ENCODE peak calls at places on chromosome X, in six cellular contexts. One of them, this sample, is unnamed.
A peak's percentile ranks its signal among the peaks of the same experiment; 100 is the strongest.

GRCh38 chrX:78024349-78025108 is 55.1 kb upstream of the PGAM4 start:
- DNase-seq in uterus: no peak
- DNase-seq in ovary: no peak
- DNase-seq in neural progenitor cell: peak; percentile 2
- DNase-seq in A549: peak; percentile 18
- DNase-seq in PC-3: peak; percentile 71
- DNase-seq in this sample: peak; percentile 53

GRCh38 chrX:46279214-46279924 is 265.9 kb downstream of the ZNF674 start:
- DNase-seq in uterus: no peak
- DNase-seq in ovary: no peak
- DNase-seq in neural progenitor cell: no peak
- DNase-seq in A549: no peak
- DNase-seq in PC-3: no peak
- DNase-seq in this sample: no peak

GRCh38 chrX:137233478-137233877 is 199.7 kb upstream of the GPR101 start:
- DNase-seq in uterus: no peak
- DNase-seq in ovary: no peak
- DNase-seq in neural progenitor cell: no peak
- DNase-seq in A549: no peak
- DNase-seq in PC-3: no peak
- DNase-seq in this sample: no peak

GRCh38 chrX:9867753-9868152 is 81.5 kb downstream of the SHROOM2 start:
- DNase-seq in uterus: no peak
- DNase-seq in ovary: no peak
- DNase-seq in neural progenitor cell: no peak
- DNase-seq in A549: no peak
- DNase-seq in PC-3: no peak
- DNase-seq in this sample: no peak

GRCh38 chrX:151981129-151981528 is 6.7 kb upstream of the GABRE start:
- DNase-seq in uterus: no peak
- DNase-seq in ovary: no peak
- DNase-seq in neural progenitor cell: no peak
- DNase-seq in A549: no peak
- DNase-seq in PC-3: peak; percentile 2
- DNase-seq in this sample: no peak

GRCh38 chrX:108399427-108400165 is 38.6 kb downstream of the COL4A6 start:
- DNase-seq in uterus: no peak
- DNase-seq in ovary: no peak
- DNase-seq in neural progenitor cell: no peak
- DNase-seq in A549: no peak
- DNase-seq in PC-3: peak; percentile 92
- DNase-seq in this sample: no peak

GRCh38 chrX:103467156-103467555 is 52.1 kb downstream of the RAB40A start:
- DNase-seq in uterus: no peak
- DNase-seq in ovary: no peak
- DNase-seq in neural progenitor cell: no peak
- DNase-seq in A549: no peak
- DNase-seq in PC-3: no peak
- DNase-seq in this sample: no peak

GRCh38 chrX:147738260-147738659 is 173.5 kb upstream of the FMR1 start:
- DNase-seq in uterus: no peak
- DNase-seq in ovary: no peak
- DNase-seq in neural progenitor cell: no peak
- DNase-seq in A549: no peak
- DNase-seq in PC-3: no peak
- DNase-seq in this sample: no peak

GRCh38 chrX:71515039-71515398 is 17.9 kb upstream of the OGT start:
- DNase-seq in uterus: peak; percentile 16
- DNase-seq in ovary: peak; percentile 30
- DNase-seq in neural progenitor cell: no peak
- DNase-seq in A549: no peak
- DNase-seq in PC-3: peak; percentile 38
- DNase-seq in this sample: no peak

GRCh38 chrX:31323658-31324057 is 251.8 kb upstream of the FTHL17 start:
- DNase-seq in uterus: no peak
- DNase-seq in ovary: no peak
- DNase-seq in neural progenitor cell: no peak
- DNase-seq in A549: no peak
- DNase-seq in PC-3: no peak
- DNase-seq in this sample: no peak

GRCh38 chrX:9586992-9587392 is 122.1 kb downstream of the TBL1X start:
- DNase-seq in uterus: no peak
- DNase-seq in ovary: no peak
- DNase-seq in neural progenitor cell: peak; percentile 20
- DNase-seq in A549: no peak
- DNase-seq in PC-3: no peak
- DNase-seq in this sample: no peak

GRCh38 chrX:24241822-24242648 is 71.8 kb downstream of the SUPT20HL2 start:
- DNase-seq in uterus: no peak
- DNase-seq in ovary: no peak
- DNase-seq in neural progenitor cell: peak; percentile 49
- DNase-seq in A549: peak; percentile 48
- DNase-seq in PC-3: peak; percentile 49
- DNase-seq in this sample: peak; percentile 32

GRCh38 chrX:81900522-81900921 is 698.6 kb downstream of the SH3BGRL start:
- DNase-seq in uterus: no peak
- DNase-seq in ovary: no peak
- DNase-seq in neural progenitor cell: no peak
- DNase-seq in A549: no peak
- DNase-seq in PC-3: peak; percentile 54
- DNase-seq in this sample: no peak

GRCh38 chrX:15524417-15524816 is 23.8 kb downstream of the BMX start:
- DNase-seq in uterus: no peak
- DNase-seq in ovary: no peak
- DNase-seq in neural progenitor cell: no peak
- DNase-seq in A549: no peak
- DNase-seq in PC-3: peak; percentile 48
- DNase-seq in this sample: no peak

GRCh38 chrX:30793767-30794103 is 95.3 kb downstream of the TAB3 start:
- DNase-seq in uterus: no peak
- DNase-seq in ovary: no peak
- DNase-seq in neural progenitor cell: no peak
- DNase-seq in A549: no peak
- DNase-seq in PC-3: no peak
- DNase-seq in this sample: no peak

GRCh38 chrX:64204701-64205440 is 637 bp downstream of the AMER1 start:
- DNase-seq in uterus: peak; percentile 33
- DNase-seq in ovary: peak; percentile 41
- DNase-seq in neural progenitor cell: peak; percentile 44
- DNase-seq in A549: peak; percentile 42
- DNase-seq in PC-3: peak; percentile 25
- DNase-seq in this sample: no peak

GRCh38 chrX:75181721-75182120 is 25.6 kb upstream of the ABCB7 start:
- DNase-seq in uterus: no peak
- DNase-seq in ovary: no peak
- DNase-seq in neural progenitor cell: no peak
- DNase-seq in A549: no peak
- DNase-seq in PC-3: no peak
- DNase-seq in this sample: no peak

GRCh38 chrX:120874678-120875557 is 748 bp downstream of the CT47B1 start:
- DNase-seq in uterus: no peak
- DNase-seq in ovary: no peak
- DNase-seq in neural progenitor cell: no peak
- DNase-seq in A549: no peak
- DNase-seq in PC-3: no peak
- DNase-seq in this sample: no peak

GRCh38 chrX:12951590-12951965 is 23.3 kb upstream of the TMSB4X start:
- DNase-seq in uterus: no peak
- DNase-seq in ovary: no peak
- DNase-seq in neural progenitor cell: no peak
- DNase-seq in A549: no peak
- DNase-seq in PC-3: no peak
- DNase-seq in this sample: no peak
- H3K4me1 ChIP-seq in uterus: no peaks in the 10 kb centered on the region
- H3K4me1 ChIP-seq in ovary: peaks cover 9% of the 10 kb centered on the region
- H3K4me1 ChIP-seq in neural progenitor cell: peaks cover 9% of the 10 kb centered on the region
- H3K4me1 ChIP-seq in A549: peaks cover 42% of the 10 kb centered on the region
- H3K4me1 ChIP-seq in PC-3: peaks cover 29% of the 10 kb centered on the region
- H3K4me1 ChIP-seq in this sample: peaks cover 95% of the 10 kb centered on the region

DNA sequence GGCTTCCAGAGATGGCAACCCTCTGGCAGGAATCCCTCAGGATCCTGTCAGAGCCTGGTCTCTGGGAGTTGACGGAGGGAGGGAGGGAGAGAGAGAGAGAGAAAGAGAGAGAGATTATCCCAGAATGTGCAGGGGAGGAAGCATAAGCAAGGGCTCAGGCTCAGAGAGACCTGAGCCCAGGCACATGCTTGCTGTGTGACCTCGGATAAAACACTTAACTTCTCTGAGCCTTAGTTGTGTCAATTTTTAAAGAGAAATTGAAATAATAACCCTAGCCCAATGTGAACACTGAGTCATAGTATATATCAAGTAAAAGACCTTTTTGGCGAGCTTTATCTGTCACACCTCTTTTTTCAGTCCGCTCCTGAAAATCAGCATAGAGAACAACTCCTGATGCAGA is 473 bp upstream of the USP51 start:
- DNase-seq in uterus: no peak
- DNase-seq in ovary: no peak
- DNase-seq in neural progenitor cell: no peak
- DNase-seq in A549: no peak
- DNase-seq in PC-3: no peak
- DNase-seq in this sample: no peak
- H3K4me3 ChIP-seq in uterus: peak overlapping the region; percentile 53
- H3K4me3 ChIP-seq in ovary: peak overlapping the region; percentile 61
- H3K4me3 ChIP-seq in neural progenitor cell: peak overlapping the region; percentile 61
- H3K4me3 ChIP-seq in A549: peak overlapping the region; percentile 71
- H3K4me3 ChIP-seq in PC-3: no peak overlapping the region
- H3K4me3 ChIP-seq in this sample: peak overlapping the region; percentile 52

GRCh38 chrX:19541196-19541595 is 25.9 kb upstream of the MAP3K15 start:
- DNase-seq in uterus: no peak
- DNase-seq in ovary: no peak
- DNase-seq in neural progenitor cell: no peak
- DNase-seq in A549: no peak
- DNase-seq in PC-3: no peak
- DNase-seq in this sample: no peak

GRCh38 chrX:19532709-19533108 is 17.4 kb upstream of the MAP3K15 start:
- DNase-seq in uterus: no peak
- DNase-seq in ovary: no peak
- DNase-seq in neural progenitor cell: no peak
- DNase-seq in A549: no peak
- DNase-seq in PC-3: no peak
- DNase-seq in this sample: no peak

GRCh38 chrX:19540076-19540475 is 24.8 kb upstream of the MAP3K15 start:
- DNase-seq in uterus: no peak
- DNase-seq in ovary: no peak
- DNase-seq in neural progenitor cell: no peak
- DNase-seq in A549: no peak
- DNase-seq in PC-3: no peak
- DNase-seq in this sample: no peak

GRCh38 chrX:19539665-19540064 is 24.4 kb upstream of the MAP3K15 start:
- DNase-seq in uterus: no peak
- DNase-seq in ovary: no peak
- DNase-seq in neural progenitor cell: no peak
- DNase-seq in A549: no peak
- DNase-seq in PC-3: no peak
- DNase-seq in this sample: no peak

DNA sequence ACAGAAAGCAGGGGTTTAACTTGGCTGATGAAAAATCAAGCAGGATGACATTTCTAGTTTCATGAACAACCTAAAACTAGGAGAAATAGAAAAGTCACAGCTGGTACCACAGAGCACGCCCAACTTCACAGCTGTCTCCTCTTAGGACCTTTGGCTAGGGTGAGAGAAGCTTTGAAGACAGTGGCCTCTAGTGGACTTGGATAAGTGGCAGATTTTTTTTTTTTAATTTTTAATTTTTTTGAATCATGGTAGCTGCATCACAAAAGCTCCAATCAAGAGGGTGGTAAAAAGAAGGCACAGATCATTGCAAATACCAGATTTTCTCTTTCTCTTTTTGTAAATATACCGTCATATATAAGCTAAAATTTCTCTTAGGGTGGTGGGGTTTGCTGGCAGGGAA is 20.2 kb upstream of the MAP3K15 start:
- DNase-seq in uterus: no peak
- DNase-seq in ovary: no peak
- DNase-seq in neural progenitor cell: peak; percentile 28
- DNase-seq in A549: peak; percentile 42
- DNase-seq in PC-3: peak; percentile 43
- DNase-seq in this sample: no peak
- H3K27ac ChIP-seq in uterus: no peak overlapping the region
- H3K27ac ChIP-seq in ovary: no peak overlapping the region
- H3K27ac ChIP-seq in neural progenitor cell: no peak overlapping the region
- H3K27ac ChIP-seq in A549: no peak overlapping the region
- H3K27ac ChIP-seq in PC-3: no peak overlapping the region
- H3K27ac ChIP-seq in this sample: no peak overlapping the region

DNA sequence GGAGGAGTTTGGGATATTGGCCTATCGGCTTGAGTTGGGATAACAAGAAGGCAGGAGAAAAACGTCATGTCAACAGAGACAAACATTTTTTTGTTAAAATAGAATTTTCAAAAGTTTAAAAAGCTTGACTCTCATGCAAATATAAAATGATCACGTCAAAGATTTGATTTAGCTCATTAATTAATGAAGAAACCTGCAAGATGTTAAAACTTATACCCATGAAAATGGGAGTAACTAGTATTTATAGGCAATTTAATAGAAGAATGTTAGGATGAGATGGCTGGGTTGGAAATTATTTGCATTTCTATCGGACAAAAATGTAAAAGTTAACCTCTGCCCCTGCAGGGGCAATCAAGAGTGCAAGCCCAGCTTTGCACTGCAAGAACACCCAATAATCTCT is 184.6 kb upstream of the BCOR start:
- DNase-seq in uterus: no peak
- DNase-seq in ovary: no peak
- DNase-seq in neural progenitor cell: no peak
- DNase-seq in A549: no peak
- DNase-seq in PC-3: no peak
- DNase-seq in this sample: no peak
- H3K4me1 ChIP-seq in uterus: no peaks in the 10 kb centered on the region
- H3K4me1 ChIP-seq in ovary: peaks cover 2% of the 10 kb centered on the region
- H3K4me1 ChIP-seq in neural progenitor cell: no peaks in the 10 kb centered on the region
- H3K4me1 ChIP-seq in A549: no peaks in the 10 kb centered on the region
- H3K4me1 ChIP-seq in PC-3: no peaks in the 10 kb centered on the region
- H3K4me1 ChIP-seq in this sample: peaks cover 37% of the 10 kb centered on the region

This sample was measured in CD4-positive, alpha-beta memory T cell.